ENCODE peak calls at places on chromosomes 13 and 19, in six cellular contexts. J is stromal cell of bone marrow, E is Right ventricle myocardium superior, N is activated B cell treated with CpG ODN at 0.5 μM for 24 hours, S is heart right ventricle, T is NCI-H1105. W is an unnamed sample.

GRCh38 chr19:12222980-12223630 is 60.2 kb downstream of the ZNF136 start:
- DNase-seq in J (no peak), E (no peak), N (no peak), S (no peak), T (no peak), W (no peak)

GRCh38 chr13:41905600-41906254 is 55.2 kb downstream of the VWA8 start:
- DNase-seq in J (peak), E (no peak), N (no peak), S (no peak), T (peak), W (no peak)

GRCh38 chr19:4633140-4633967 is 6.0 kb upstream of the TNFAIP8L1 start:
- DNase-seq in J (peak), E (peak), N (peak), S (peak), T (no peak), W (peak)

GRCh38 chr19:996051-996838 is 4.0 kb upstream of the GRIN3B start:
- DNase-seq in J (no peak), E (no peak), N (peak), S (no peak), T (peak), W (no peak)

GRCh38 chr13:28865312-28865711 is 45.2 kb downstream of the MTUS2 start:
- DNase-seq in J (no peak), E (no peak), N (no peak), S (no peak), T (peak), W (no peak)

GRCh38 chr19:14804755-14805154 is 26.4 kb upstream of the ADGRE2 start:
- DNase-seq in J (no peak), E (no peak), N (no peak), S (no peak), T (no peak), W (no peak)

GRCh38 chr13:30713133-30713532 is 22.2 kb upstream of the ALOX5AP start:
- DNase-seq in J (no peak), E (no peak), N (no peak), S (no peak), T (no peak), W (no peak)

GRCh38 chr13:72504026-72504925 is 223.2 kb downstream of the MZT1 start:
- DNase-seq in J (no peak), E (no peak), N (no peak), S (no peak), T (no peak), W (no peak)

GRCh38 chr19:343941-344624 is 513 bp downstream of the MIER2 start:
- DNase-seq in J (no peak), E (peak), N (no peak), S (no peak), T (peak), W (no peak)

GRCh38 chr19:13812544-13812943 is 17.3 kb downstream of the ZSWIM4 start:
- DNase-seq in J (no peak), E (no peak), N (no peak), S (no peak), T (no peak), W (no peak)

GRCh38 chr19:3984584-3984907 is 717 bp downstream of the EEF2 start:
- DNase-seq in J (no peak), E (no peak), N (no peak), S (no peak), T (no peak), W (no peak)

GRCh38 chr19:41261474-41262190 is 2.5 kb upstream of the HNRNPUL1 start:
- DNase-seq in J (no peak), E (no peak), N (no peak), S (peak), T (no peak), W (no peak)

GRCh38 chr19:12745166-12745897 is 6.3 kb upstream of the BEST2 start:
- DNase-seq in J (no peak), E (no peak), N (no peak), S (no peak), T (no peak), W (no peak)

GRCh38 chr13:22061371-22061805 is 390.5 kb downstream of the FGF9 start:
- DNase-seq in J (no peak), E (no peak), N (peak), S (no peak), T (no peak), W (no peak)

W was measured in retinal pigment epithelial cell.